ENCODE peak calls at places on chromosomes 13 and 19, in nine cellular contexts. T is CD8-positive, alpha-beta T cell; B is neural crest cell; Q is AG04449; N is hepatocyte; U is heart left ventricle; C is nephron progenitor cell; R is HFF-Myc; W is omental fat pad. S is an unnamed sample.

GRCh38 chr13:38767506-38768265 is 80.8 kb downstream of the FREM2 start:
- DNase-seq in R (no peak), C (no peak), T (no peak), Q (no peak), U (no peak), B (no peak), N (no peak), W (no peak), S (no peak)

GRCh38 chr19:55436847-55437246 is 6.3 kb downstream of the SHISA7 start:
- DNase-seq in C (no peak), W (no peak), U (no peak), N (no peak), Q (no peak), R (no peak), B (no peak), T (no peak), S (no peak)

GRCh38 chr19:823565-824121 is 1.9 kb upstream of the PLPPR3 start:
- DNase-seq in Q (no peak), U (no peak), W (no peak), T (no peak), R (no peak), B (no peak), C (peak; percentile 49), N (peak; percentile 12), S (no peak)

GRCh38 chr19:57053401-57053800 is 66.4 kb upstream of the USP29 start:
- DNase-seq in Q (no peak), W (no peak), N (no peak), B (no peak), C (no peak), U (no peak), T (no peak), R (no peak), S (no peak)

GRCh38 chr13:51590966-51591627 is 6.8 kb downstream of the WDFY2 start:
- DNase-seq in W (no peak), C (no peak), U (no peak), T (no peak), Q (peak; percentile 94), B (no peak), R (peak; percentile 92), N (peak; percentile 63), S (no peak)

GRCh38 chr19:41871573-41872383 is 5.3 kb upstream of the CD79A start:
- DNase-seq in T (peak; percentile 75), N (no peak), W (no peak), U (peak; percentile 53), R (no peak), C (no peak), Q (no peak), B (no peak), S (no peak)

GRCh38 chr13:101624210-101624922 is 171.9 kb downstream of the ITGBL1 start:
- DNase-seq in R (no peak), Q (no peak), T (no peak), B (no peak), N (no peak), W (no peak), U (no peak), C (no peak), S (no peak)

GRCh38 chr19:39136225-39136940 is 10.8 kb downstream of the PAK4 start:
- DNase-seq in T (no peak), B (no peak), N (no peak), C (no peak), U (no peak), W (no peak), R (no peak), Q (no peak), S (no peak)

GRCh38 chr19:47390533-47391488 is 28.5 kb downstream of the MEIS3 start:
- DNase-seq in Q (no peak), U (no peak), B (no peak), T (peak; percentile 8), W (no peak), C (no peak), N (no peak), R (no peak), S (no peak)

GRCh38 chr13:75341025-75341424 is 140.9 kb downstream of the TBC1D4 start:
- DNase-seq in N (no peak), U (no peak), T (no peak), W (no peak), R (no peak), B (no peak), C (no peak), Q (no peak), S (no peak)

GRCh38 chr13:46386996-46387851 is at the start of gene RUBCNL:
- DNase-seq in T (no peak), W (no peak), N (peak; percentile 39), R (no peak), B (peak; percentile 53), Q (no peak), U (peak; percentile 50), C (peak; percentile 82), S (peak; percentile 24)

GRCh38 chr19:44684892-44685847 is 13.8 kb upstream of the CEACAM16 start:
- DNase-seq in R (peak; percentile 88), C (no peak), Q (peak; percentile 46), B (no peak), W (no peak), T (no peak), N (peak; percentile 72), U (peak; percentile 67), S (no peak)

GRCh38 chr13:32538234-32538620 is 368 bp downstream of the N4BP2L2 start:
- DNase-seq in R (no peak), C (peak; percentile 33), B (peak; percentile 14), U (peak; percentile 42), W (peak; percentile 24), Q (peak; percentile 5), N (peak; percentile 54), T (no peak), S (peak; percentile 27)

GRCh38 chr19:35644987-35645679 is 3.0 kb upstream of the COX6B1 start:
- DNase-seq in W (peak; percentile 79), B (peak; percentile 75), T (peak; percentile 72), Q (no peak), R (no peak), N (peak; percentile 84), U (peak; percentile 85), C (peak; percentile 93), S (peak; percentile 53)

GRCh38 chr13:111216166-111216960 is 101.3 kb downstream of the ARHGEF7 start:
- DNase-seq in C (peak; percentile 64), N (peak; percentile 60), R (no peak), U (no peak), B (no peak), T (peak; percentile 39), Q (no peak), W (no peak), S (peak; percentile 22)

GRCh38 chr19:1624458-1624857 is 19.2 kb upstream of the UQCR11 start:
- DNase-seq in N (peak; percentile 64), R (no peak), W (no peak), U (peak; percentile 51), T (peak; percentile 64), C (peak; percentile 72), B (peak; percentile 64), Q (no peak), S (peak; percentile 42)

GRCh38 chr19:12657966-12658365 is 8.6 kb downstream of the MAN2B1 start:
- DNase-seq in C (no peak), N (no peak), T (no peak), U (no peak), R (no peak), W (no peak), B (no peak), Q (no peak), S (no peak)
- TF ChIP-seq CTCF in C (no peak), N (no peak), T (no peak), U (no peak), R (peak; percentile 4), W (no peak), B (no peak), Q (no peak), S (no peak)

DNA sequence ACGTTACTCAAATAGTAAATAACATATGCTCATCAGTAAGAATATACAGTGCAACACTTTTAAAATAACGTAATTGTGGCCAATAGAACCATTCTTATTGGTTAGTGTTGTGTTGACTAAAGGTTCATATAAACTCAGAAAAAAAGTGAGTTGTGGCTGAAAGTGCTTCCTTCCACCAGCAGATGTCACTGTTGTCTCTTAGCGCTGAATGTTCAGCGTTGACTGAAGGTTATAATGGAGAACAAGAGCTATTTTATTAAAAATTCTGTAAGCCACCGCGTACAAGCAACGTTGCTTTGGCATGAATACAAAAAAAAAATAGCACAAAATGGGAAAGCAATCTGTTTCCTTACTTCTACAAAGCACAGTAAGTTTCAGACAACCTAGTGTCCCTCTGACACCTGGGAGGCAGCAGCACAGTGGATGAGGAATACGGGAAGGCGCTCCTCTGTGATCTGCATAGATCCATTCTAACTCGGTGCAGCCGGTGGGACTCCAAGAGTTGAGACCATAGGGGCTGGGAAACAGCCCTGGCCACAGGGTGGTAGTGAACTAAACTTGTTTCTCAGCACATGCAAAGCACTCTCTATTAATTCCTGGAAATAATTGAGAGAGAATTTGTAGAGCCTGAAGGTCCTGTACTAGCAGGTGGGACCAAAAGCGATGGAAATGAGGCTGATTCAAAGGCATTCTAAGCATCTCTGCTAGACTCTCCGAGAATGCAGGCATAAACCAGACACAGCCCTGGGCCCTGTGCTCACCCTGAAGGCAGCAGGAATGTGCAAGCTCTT is 23.9 kb upstream of the OXGR1 start:
- DNase-seq in T (peak; percentile 21), R (peak; percentile 26), B (peak; percentile 23), N (peak; percentile 70), W (no peak), C (peak; percentile 41), Q (no peak), U (peak; percentile 27), S (peak; percentile 22)
- TF ChIP-seq CTCF in T (peak; percentile 78), R (peak; percentile 85), B (peak; percentile 98), N (peak; percentile 96), W (no peak), C (peak; percentile 93), Q (peak; percentile 77), U (peak; percentile 93), S (peak; percentile 94)

DNA sequence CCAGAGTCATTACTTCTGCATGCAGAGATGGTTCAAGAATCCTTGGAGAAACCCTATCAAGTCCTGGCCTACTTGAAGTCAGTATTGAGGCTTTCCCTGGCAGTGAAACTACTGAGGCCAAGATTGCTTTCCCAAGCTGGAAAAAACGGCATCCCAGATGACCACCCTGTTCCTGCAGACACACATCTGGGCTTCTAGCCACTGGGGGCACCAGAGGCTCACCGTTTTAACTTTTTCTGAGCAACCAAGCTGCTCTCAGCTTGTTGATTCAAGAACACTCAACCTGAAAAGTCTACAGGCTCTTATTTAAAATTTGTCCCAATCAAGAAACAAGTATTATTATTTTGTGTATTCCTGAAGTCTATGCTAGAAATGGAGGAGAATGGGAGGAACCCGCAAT is 66.6 kb downstream of the SPRYD7 start:
- DNase-seq in Q (no peak), B (peak; percentile 6), U (no peak), R (peak; percentile 9), W (no peak), C (no peak), N (peak; percentile 19), T (no peak), S (no peak)
- TF ChIP-seq CTCF in Q (peak; percentile 36), B (peak; percentile 47), U (peak; percentile 13), R (peak; percentile 61), W (no peak), C (peak; percentile 43), N (peak; percentile 21), T (no peak), S (peak; percentile 35)

DNA sequence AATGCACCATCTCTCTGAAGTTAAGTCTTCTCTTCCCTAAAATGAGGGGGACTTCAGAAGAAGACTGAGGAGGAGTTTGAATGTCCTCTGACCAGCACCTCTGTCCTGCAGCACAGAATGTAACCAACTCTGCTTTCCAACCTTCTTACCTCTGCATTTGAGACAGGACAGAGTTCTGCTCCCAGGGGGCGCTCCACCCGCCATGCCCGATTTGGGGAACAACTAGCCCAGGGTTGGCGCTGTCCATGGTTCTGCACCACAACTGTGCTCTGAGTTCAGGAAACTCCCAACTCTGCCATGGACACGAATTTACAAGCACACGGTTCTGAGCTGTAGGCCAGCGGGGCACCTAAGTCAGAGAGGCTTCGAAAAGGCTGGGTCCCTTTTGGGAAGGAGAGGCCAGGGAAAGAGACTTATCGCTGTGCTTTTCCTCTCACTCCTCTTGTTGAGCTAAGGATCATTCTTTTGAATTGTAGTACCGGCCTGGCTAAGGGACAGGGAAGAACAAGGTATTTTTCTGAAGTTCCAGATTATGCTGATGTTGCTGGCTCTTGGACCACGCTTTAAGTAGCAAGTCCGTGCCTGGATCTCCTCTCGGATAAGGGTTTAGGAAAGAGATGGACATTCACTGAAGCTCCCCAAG is 22.2 kb downstream of the SIGLEC5 start:
- DNase-seq in Q (no peak), W (peak; percentile 77), N (peak; percentile 62), C (peak; percentile 86), B (peak; percentile 93), U (peak; percentile 80), T (peak; percentile 44), R (peak; percentile 41), S (peak; percentile 81)
- TF ChIP-seq CTCF in Q (peak; percentile 82), W (no peak), N (peak; percentile 31), C (peak; percentile 60), B (peak; percentile 73), U (peak; percentile 58), T (peak; percentile 26), R (peak; percentile 88), S (peak; percentile 81)

S was measured in progenitor cell of endocrine pancreas.